ENCODE peak calls at places on chromosome 21, in four cellular contexts. C is kidney, K is HAP-1, V is memory B cell. J is an unnamed sample.

GRCh38 chr21:24445517-24445916 is 1161.8 kb downstream of the MRPL39 start:
- DNase-seq in C (no peak), K (no peak), V (no peak), J (no peak)

GRCh38 chr21:21230672-21231071 is 232.5 kb downstream of the NCAM2 start:
- DNase-seq in C (no peak), K (no peak), V (no peak), J (peak)

GRCh38 chr21:42384999-42385398 is 10.9 kb downstream of the TMPRSS3 start:
- DNase-seq in C (peak), K (no peak), V (no peak), J (no peak)

GRCh38 chr21:34989337-34990151 is 59.6 kb downstream of the RUNX1 start:
- DNase-seq in C (no peak), K (no peak), V (no peak), J (no peak)

GRCh38 chr21:41032536-41032935 is 135.4 kb upstream of the BACE2 start:
- DNase-seq in C (no peak), K (no peak), V (no peak), J (no peak)

GRCh38 chr21:39098696-39099111 is 84.5 kb downstream of the PSMG1 start:
- DNase-seq in C (no peak), K (no peak), V (no peak), J (no peak)

GRCh38 chr21:29860346-29860745 is 79.5 kb downstream of the GRIK1 start:
- DNase-seq in C (no peak), K (no peak), V (no peak), J (no peak)

GRCh38 chr21:45416619-45417018 is 11.7 kb downstream of the COL18A1 start:
- DNase-seq in C (peak), K (no peak), V (no peak), J (no peak)

GRCh38 chr21:36193200-36193599 is 36.6 kb downstream of the DOP1B start:
- DNase-seq in C (peak), K (no peak), V (no peak), J (no peak)

GRCh38 chr21:45381865-45382697 is 22.9 kb upstream of the COL18A1 start:
- DNase-seq in C (peak), K (no peak), V (no peak), J (no peak)

GRCh38 chr21:33367309-33367973 is 35.8 kb upstream of the IFNGR2 start:
- DNase-seq in C (no peak), K (peak), V (no peak), J (no peak)

GRCh38 chr21:46154155-46154954 is 1.0 kb downstream of the FTCD start:
- DNase-seq in C (peak), K (peak), V (no peak), J (no peak)

GRCh38 chr21:33025106-33025470 is 647 bp upstream of the OLIG2 start:
- DNase-seq in C (no peak), K (no peak), V (no peak), J (peak)

GRCh38 chr21:42621828-42622199 is 31.6 kb upstream of the PDE9A start:
- DNase-seq in C (peak), K (no peak), V (no peak), J (no peak)

GRCh38 chr21:17429936-17430335 is 82.9 kb upstream of the CXADR start:
- DNase-seq in C (no peak), K (no peak), V (no peak), J (no peak)

GRCh38 chr21:29737188-29737587 is 202.6 kb downstream of the GRIK1 start:
- DNase-seq in C (no peak), K (no peak), V (no peak), J (no peak)

GRCh38 chr21:37758997-37759396 is 157.3 kb downstream of the KCNJ6 start:
- DNase-seq in C (no peak), K (no peak), V (no peak), J (peak)

GRCh38 chr21:30695956-30696355 is 22.6 kb downstream of the KRTAP21-3 start:
- DNase-seq in C (no peak), K (no peak), V (no peak), J (no peak)

GRCh38 chr21:29829514-29830255 is 110.1 kb downstream of the GRIK1 start:
- DNase-seq in C (no peak), K (no peak), V (no peak), J (no peak)